ENCODE peak calls at places on chromosomes 3 and 15, in eight cellular contexts. I, X, A, W, C, S, F and J are unnamed samples.

GRCh38 chr3:151925419-151925818 is 52.0 kb downstream of the SUCNR1 start:
- DNase-seq in I (no peak), X (no peak), A (peak; percentile 49), W (no peak), C (no peak), S (no peak), F (peak; percentile 49), J (no peak)

GRCh38 chr15:74680461-74680860 is 15.4 kb downstream of the EDC3 start:
- DNase-seq in I (peak; percentile 46), X (no peak), A (no peak), W (no peak), C (no peak), S (no peak), F (no peak), J (no peak)

GRCh38 chr3:196240424-196240823 is 24.1 kb downstream of the SLC51A start:
- DNase-seq in I (peak; percentile 32), X (no peak), A (peak; percentile 7), W (no peak), C (no peak), S (no peak), F (no peak), J (no peak)

GRCh38 chr3:197394464-197395321 is 96.3 kb upstream of the DLG1 start:
- DNase-seq in I (peak; percentile 98), X (peak; percentile 92), A (peak; percentile 100), W (no peak), C (no peak), S (peak; percentile 100), F (peak; percentile 100), J (no peak)

GRCh38 chr3:40120816-40121215 is 188.7 kb upstream of the EIF1B start:
- DNase-seq in I (peak; percentile 45), X (no peak), A (peak; percentile 69), W (no peak), C (no peak), S (no peak), F (peak; percentile 45), J (no peak)

GRCh38 chr15:61339526-61339925 is 110.4 kb upstream of the RORA start:
- DNase-seq in I (no peak), X (no peak), A (peak; percentile 8), W (no peak), C (no peak), S (no peak), F (no peak), J (no peak)

GRCh38 chr3:115272036-115272824 is 125.1 kb upstream of the ZBTB20 start:
- DNase-seq in I (peak; percentile 68), X (no peak), A (peak; percentile 85), W (no peak), C (no peak), S (peak; percentile 76), F (peak; percentile 39), J (no peak)

GRCh38 chr3:18725668-18726407 is 300.7 kb upstream of the SATB1 start:
- DNase-seq in I (peak; percentile 77), X (no peak), A (peak; percentile 4), W (no peak), C (no peak), S (no peak), F (no peak), J (no peak)

GRCh38 chr15:101434032-101434920 is 55.2 kb downstream of the PCSK6 start:
- DNase-seq in I (no peak), X (no peak), A (no peak), W (no peak), C (no peak), S (no peak), F (no peak), J (no peak)

GRCh38 chr3:67646586-67647234 is 7.7 kb downstream of the SUCLG2 start:
- DNase-seq in I (peak; percentile 43), X (no peak), A (peak; percentile 67), W (no peak), C (no peak), S (no peak), F (no peak), J (no peak)

GRCh38 chr15:67564590-67565345 is 22.3 kb downstream of the MAP2K5 start:
- DNase-seq in I (peak; percentile 30), X (peak; percentile 78), A (no peak), W (no peak), C (no peak), S (no peak), F (no peak), J (no peak)

GRCh38 chr15:63870403-63871209 is 36.9 kb upstream of the HERC1 start:
- DNase-seq in I (peak; percentile 88), X (no peak), A (peak; percentile 76), W (no peak), C (no peak), S (peak; percentile 43), F (peak; percentile 69), J (peak; percentile 74)

GRCh38 chr3:194133661-194134230 is 2.2 kb upstream of the HES1 start:
- DNase-seq in I (peak; percentile 78), X (no peak), A (peak; percentile 62), W (peak; percentile 45), C (no peak), S (no peak), F (no peak), J (peak; percentile 59)

GRCh38 chr3:123412811-123413588 is 35.9 kb downstream of the ADCY5 start:
- DNase-seq in I (peak; percentile 6), X (no peak), A (no peak), W (no peak), C (no peak), S (no peak), F (no peak), J (no peak)

GRCh38 chr3:123767020-123767394 is 117.1 kb downstream of the MYLK start:
- DNase-seq in I (no peak), X (no peak), A (no peak), W (no peak), C (no peak), S (no peak), F (no peak), J (no peak)

GRCh38 chr3:170414202-170414663 is 4.4 kb upstream of the CLDN11 start:
- DNase-seq in I (peak; percentile 91), X (peak; percentile 12), A (peak; percentile 95), W (no peak), C (no peak), S (peak; percentile 97), F (peak; percentile 84), J (peak; percentile 32)

GRCh38 chr3:197496746-197497125 is 59.0 kb downstream of the BDH1 start:
- DNase-seq in I (no peak), X (no peak), A (peak; percentile 44), W (no peak), C (no peak), S (no peak), F (no peak), J (no peak)

GRCh38 chr15:99732268-99732641 is 982 bp downstream of the LYSMD4 start:
- DNase-seq in I (peak; percentile 54), X (no peak), A (peak; percentile 35), W (no peak), C (no peak), S (no peak), F (peak; percentile 51), J (no peak)

GRCh38 chr3:183790700-183791099 is 34.7 kb downstream of the MAP6D1 start:
- DNase-seq in I (no peak), X (no peak), A (no peak), W (no peak), C (no peak), S (no peak), F (no peak), J (no peak)

GRCh38 chr3:10515884-10516495 is 10.6 kb upstream of the ATP2B2 start:
- DNase-seq in I (no peak), X (no peak), A (no peak), W (no peak), C (peak; percentile 14), S (no peak), F (no peak), J (no peak)
- TF ChIP-seq CTCF in I (no peak), X (no peak), A (no peak), W (no peak), C (no peak), S (no peak), F (no peak), J (no peak)

GRCh38 chr3:55516391-55517030 is 29.4 kb upstream of the WNT5A start:
- DNase-seq in I (no peak), X (no peak), A (no peak), W (no peak), C (no peak), S (no peak), F (no peak), J (no peak)

GRCh38 chr3:55519016-55519415 is 31.9 kb upstream of the WNT5A start:
- DNase-seq in I (no peak), X (no peak), A (peak; percentile 24), W (no peak), C (no peak), S (peak; percentile 44), F (peak; percentile 72), J (no peak)

GRCh38 chr3:55515550-55516246 is 28.6 kb upstream of the WNT5A start:
- DNase-seq in I (no peak), X (no peak), A (no peak), W (no peak), C (no peak), S (no peak), F (no peak), J (no peak)

GRCh38 chr3:55521086-55522060 is 34.3 kb upstream of the WNT5A start:
- DNase-seq in I (no peak), X (no peak), A (peak; percentile 77), W (no peak), C (no peak), S (peak; percentile 60), F (peak; percentile 40), J (no peak)

GRCh38 chr3:55518451-55518850 is 31.3 kb upstream of the WNT5A start:
- DNase-seq in I (no peak), X (no peak), A (peak; percentile 4), W (no peak), C (no peak), S (no peak), F (peak; percentile 65), J (no peak)
- TF ChIP-seq CTCF in I (no peak), X (no peak), A (no peak), W (peak; percentile 31), C (no peak), S (no peak), F (no peak), J (no peak)

GRCh38 chr3:127206154-127206553 is 13.2 kb downstream of the PRR23E start:
- DNase-seq in I (no peak), X (no peak), A (no peak), W (no peak), C (no peak), S (no peak), F (peak; percentile 33), J (no peak)
- TF ChIP-seq CTCF in I (no peak), X (no peak), A (no peak), W (no peak), C (no peak), S (no peak), F (no peak), J (no peak)

GRCh38 chr15:85314653-85315052 is 65.8 kb upstream of the AKAP13 start:
- DNase-seq in I (no peak), X (no peak), A (no peak), W (no peak), C (no peak), S (no peak), F (no peak), J (no peak)

GRCh38 chr15:85318732-85319076 is 61.7 kb upstream of the AKAP13 start:
- DNase-seq in I (no peak), X (no peak), A (no peak), W (no peak), C (no peak), S (no peak), F (no peak), J (no peak)

GRCh38 chr15:85316244-85316934 is 64.0 kb upstream of the AKAP13 start:
- DNase-seq in I (no peak), X (no peak), A (peak; percentile 78), W (no peak), C (no peak), S (peak; percentile 71), F (no peak), J (no peak)

GRCh38 chr15:85314139-85314538 is 66.3 kb upstream of the AKAP13 start:
- DNase-seq in I (peak; percentile 6), X (no peak), A (no peak), W (no peak), C (no peak), S (no peak), F (no peak), J (no peak)

GRCh38 chr15:85318048-85318731 is 62.2 kb upstream of the AKAP13 start:
- DNase-seq in I (peak; percentile 80), X (peak; percentile 77), A (peak; percentile 99), W (no peak), C (no peak), S (peak; percentile 85), F (peak; percentile 97), J (no peak)
- TF ChIP-seq CTCF in I (no peak), X (peak; percentile 20), A (peak; percentile 15), W (peak; percentile 35), C (no peak), S (peak; percentile 1), F (peak; percentile 40), J (no peak)